ENCODE peak calls at places on chromosome X, in nine cellular contexts. Z, G, I, U, W, E, B, O and H are unnamed samples.

GRCh38 chrX:39619182-39620009 is 478.4 kb downstream of the BCOR start:
- DNase-seq in O (no peak), Z (no peak), G (peak; percentile 41), U (no peak), B (no peak), I (peak; percentile 31), E (no peak), W (no peak), H (no peak)

GRCh38 chrX:49039598-49040375 is 3.4 kb downstream of the TFE3 start:
- DNase-seq in B (peak; percentile 74), Z (peak; percentile 52), E (peak; percentile 67), G (peak; percentile 36), U (peak; percentile 54), I (peak; percentile 89), W (peak; percentile 93), O (peak; percentile 71), H (peak; percentile 36)

GRCh38 chrX:22627576-22627975 is 354.9 kb downstream of the CBLL2 start:
- DNase-seq in I (no peak), U (no peak), O (no peak), Z (no peak), G (no peak), B (no peak), W (no peak), E (no peak), H (no peak)

GRCh38 chrX:115525486-115525885 is 35.5 kb upstream of the PLS3 start:
- DNase-seq in Z (no peak), B (no peak), O (no peak), I (no peak), G (no peak), U (no peak), E (no peak), W (no peak), H (no peak)

GRCh38 chrX:13506574-13506973 is 62.8 kb upstream of the EGFL6 start:
- DNase-seq in I (peak; percentile 34), O (no peak), Z (peak; percentile 15), G (peak; percentile 62), U (peak; percentile 60), B (peak; percentile 8), W (peak; percentile 60), E (peak; percentile 33), H (peak; percentile 41)

GRCh38 chrX:46327229-46328081 is 217.8 kb downstream of the ZNF674 start:
- DNase-seq in I (no peak), W (peak; percentile 55), B (peak; percentile 76), U (no peak), O (peak; percentile 61), G (no peak), Z (peak; percentile 15), E (no peak), H (no peak)

GRCh38 chrX:56790778-56791177 is 61.7 kb downstream of the NBDY start:
- DNase-seq in I (no peak), Z (no peak), B (no peak), E (no peak), W (no peak), G (no peak), U (no peak), O (no peak), H (no peak)

GRCh38 chrX:31871989-31872388 is 800.1 kb upstream of the FTHL17 start:
- DNase-seq in G (no peak), B (no peak), I (no peak), O (no peak), U (no peak), E (no peak), Z (no peak), W (no peak), H (no peak)

GRCh38 chrX:18573556-18573955 is 98.4 kb downstream of the RS1 start:
- DNase-seq in E (no peak), O (no peak), I (no peak), U (no peak), W (no peak), G (no peak), Z (no peak), B (no peak), H (no peak)

DNA sequence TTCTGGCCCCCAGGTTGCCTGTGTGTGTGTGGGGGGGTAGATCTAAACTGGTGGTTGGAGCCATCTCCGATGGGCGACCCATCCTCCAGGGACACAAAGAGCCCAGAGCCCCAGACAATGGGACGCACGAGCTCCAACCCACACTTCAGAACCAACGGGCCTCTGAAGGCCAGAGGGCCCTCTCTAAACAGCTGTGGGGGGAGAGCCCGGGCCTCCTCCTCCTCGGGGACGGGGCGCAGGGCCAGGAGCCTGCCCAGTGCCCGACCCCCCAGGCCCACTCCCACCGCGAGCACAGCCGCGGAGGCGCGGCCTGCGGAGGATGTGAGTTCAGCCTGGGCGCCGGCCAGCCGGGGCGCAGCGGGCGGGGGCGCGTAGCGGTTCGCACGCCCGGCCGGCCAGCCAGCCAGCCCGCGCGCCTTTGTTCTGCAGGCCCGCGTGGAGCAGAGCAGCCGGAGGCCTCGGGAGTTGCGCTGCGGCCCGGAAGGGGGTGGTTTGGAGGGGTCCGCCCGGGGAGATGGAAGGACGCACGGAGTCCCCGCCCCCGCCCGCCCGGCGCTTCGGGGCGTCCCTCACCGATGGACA is 4.0 kb downstream of the FLNA start:
- DNase-seq in O (no peak), I (no peak), E (peak; percentile 43), W (peak; percentile 61), B (no peak), U (no peak), G (peak; percentile 61), Z (peak; percentile 31), H (no peak)
- H3K4me1 ChIP-seq in O (no peaks in the 10 kb centered on the region), I (peaks cover 12% of the 10 kb centered on the region), E (peaks cover 8% of the 10 kb centered on the region), W (peaks cover 9% of the 10 kb centered on the region), B (peaks cover 15% of the 10 kb centered on the region), U (peaks cover 48% of the 10 kb centered on the region), G (peaks cover 17% of the 10 kb centered on the region), Z (peaks cover 75% of the 10 kb centered on the region), H (peaks cover 59% of the 10 kb centered on the region)

GRCh38 chrX:44144491-44144890 is 171.3 kb upstream of the NDP start:
- DNase-seq in O (no peak), G (no peak), B (peak; percentile 2), E (no peak), I (no peak), U (no peak), W (no peak), Z (no peak), H (no peak)

DNA sequence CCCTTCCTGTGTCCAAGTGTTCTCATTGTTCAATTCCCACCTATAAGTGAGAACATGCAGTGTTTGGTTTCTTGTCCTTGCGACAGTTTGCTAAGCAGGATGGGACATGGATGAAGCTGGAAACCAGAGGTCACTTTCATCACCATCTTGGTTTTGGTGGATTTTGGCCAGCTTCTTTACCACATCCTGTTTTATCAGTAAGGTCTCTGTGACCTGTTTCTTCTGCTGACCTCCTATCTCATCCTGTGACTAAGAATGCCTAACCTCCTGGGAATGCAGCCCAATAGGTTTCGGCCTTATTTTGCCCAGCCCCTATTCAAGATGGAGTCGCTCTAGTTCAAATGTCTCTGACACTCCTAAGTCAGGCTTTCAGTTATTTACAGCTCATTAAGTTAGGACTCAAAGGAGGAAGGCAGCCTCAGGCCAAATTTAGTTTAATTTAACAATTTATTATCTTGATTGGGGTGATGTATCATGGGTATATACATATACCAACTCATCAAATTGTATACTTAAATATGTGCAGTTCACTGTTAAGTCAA is 169.9 kb upstream of the NDP start:
- DNase-seq in E (no peak), B (no peak), W (no peak), I (no peak), G (no peak), Z (no peak), U (no peak), O (no peak), H (no peak)
- H3K9me3 ChIP-seq in E (peaks cover 5% of the 10 kb centered on the region), B (no peaks in the 10 kb centered on the region), W (no peaks in the 10 kb centered on the region), I (no peaks in the 10 kb centered on the region), G (no peaks in the 10 kb centered on the region), Z (peaks cover 12% of the 10 kb centered on the region), U (no peaks in the 10 kb centered on the region), O (no peaks in the 10 kb centered on the region), H (no peaks in the 10 kb centered on the region)

DNA sequence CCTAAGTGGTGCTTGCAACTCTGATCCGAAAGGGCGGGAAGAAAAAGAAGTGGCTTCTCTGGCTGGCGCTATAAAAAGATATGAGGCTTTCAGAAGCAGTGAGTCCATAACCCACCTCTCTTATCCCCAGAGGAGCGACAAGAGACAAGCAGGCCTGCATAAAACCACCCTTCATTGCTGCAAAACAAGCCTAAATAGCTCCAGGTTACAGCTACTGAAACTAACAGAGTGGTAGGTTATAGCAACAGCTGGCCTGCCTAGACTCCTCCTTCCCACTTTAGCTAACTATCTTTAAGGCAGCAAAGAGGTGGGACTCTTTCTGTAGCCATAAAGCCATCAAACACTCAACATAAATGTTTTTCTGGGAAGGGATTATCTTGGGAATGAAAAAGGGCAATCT is 245.0 kb upstream of the GPR101 start:
- DNase-seq in O (no peak), G (no peak), E (no peak), B (no peak), I (no peak), Z (no peak), W (no peak), U (no peak), H (no peak)
- H3K27me3 ChIP-seq in O (no peaks in the 10 kb centered on the region), G (no peaks in the 10 kb centered on the region), E (no peaks in the 10 kb centered on the region), B (no peaks in the 10 kb centered on the region), I (no peaks in the 10 kb centered on the region), Z (no peaks in the 10 kb centered on the region), W (no peaks in the 10 kb centered on the region), U (no peaks in the 10 kb centered on the region), H (no peaks in the 10 kb centered on the region)

GRCh38 chrX:65671966-65672365 is 4.5 kb downstream of the MSN start:
- DNase-seq in Z (no peak), O (no peak), W (no peak), U (no peak), B (no peak), G (no peak), I (no peak), E (no peak), H (no peak)

GRCh38 chrX:65668362-65669310 is 1.2 kb downstream of the MSN start:
- DNase-seq in O (peak; percentile 65), E (peak; percentile 65), Z (peak; percentile 65), U (peak; percentile 75), B (peak; percentile 11), W (peak; percentile 82), I (peak; percentile 85), G (peak; percentile 27), H (peak; percentile 83)

GRCh38 chrX:65674351-65674893 is 7.0 kb downstream of the MSN start:
- DNase-seq in Z (no peak), B (no peak), U (peak; percentile 46), O (no peak), E (no peak), G (no peak), W (peak; percentile 51), I (no peak), H (peak; percentile 66)

GRCh38 chrX:65673857-65674350 is 6.5 kb downstream of the MSN start:
- DNase-seq in Z (no peak), G (no peak), W (no peak), O (no peak), I (no peak), U (no peak), E (no peak), B (no peak), H (no peak)

GRCh38 chrX:65671286-65671685 is 3.8 kb downstream of the MSN start:
- DNase-seq in I (no peak), U (no peak), G (no peak), Z (no peak), E (no peak), W (no peak), O (no peak), B (no peak), H (no peak)
- H3K4me1 ChIP-seq in I (no peaks in the 10 kb centered on the region), U (peaks cover 51% of the 10 kb centered on the region), G (peaks cover 7% of the 10 kb centered on the region), Z (peaks cover 81% of the 10 kb centered on the region), E (peaks cover 33% of the 10 kb centered on the region), W (peaks cover 58% of the 10 kb centered on the region), O (no peaks in the 10 kb centered on the region), B (peaks cover 3% of the 10 kb centered on the region), H (peaks cover 66% of the 10 kb centered on the region)

GRCh38 chrX:64291106-64291505 is 60.7 kb upstream of the ASB12 start:
- DNase-seq in E (no peak), B (no peak), O (no peak), I (no peak), W (no peak), Z (no peak), U (no peak), G (no peak), H (no peak)
- H3K9me3 ChIP-seq in E (no peaks in the 10 kb centered on the region), B (no peaks in the 10 kb centered on the region), O (no peaks in the 10 kb centered on the region), I (no peaks in the 10 kb centered on the region), W (no peaks in the 10 kb centered on the region), Z (no peaks in the 10 kb centered on the region), U (no peaks in the 10 kb centered on the region), G (no peaks in the 10 kb centered on the region), H (no peaks in the 10 kb centered on the region)